ENCODE peak calls at places on chromosomes 4 and X, in seven cellular contexts. One of them, this sample, is unnamed.

GRCh38 chr4:164012396-164013027 is 518.0 kb downstream of the TMA16 start:
- DNase-seq in NCI-H460: peak
- DNase-seq in GM06990: no peak
- DNase-seq in amygdala: no peak
- DNase-seq in HCEC 1CT: no peak
- DNase-seq in C1 segment of cervical spinal cord: no peak
- DNase-seq in activated T-cell treated with anti-CD3 and anti-CD28 coated beads for 4 hours: no peak
- DNase-seq in this sample: peak

GRCh38 chrX:155056877-155057792 is 13.8 kb downstream of the CMC4 start:
- DNase-seq in activated T-cell treated with anti-CD3 and anti-CD28 coated beads for 4 hours: peak
- DNase-seq in GM06990: peak
- DNase-seq in NCI-H460: peak
- DNase-seq in HCEC 1CT: peak
- DNase-seq in amygdala: peak
- DNase-seq in C1 segment of cervical spinal cord: peak
- DNase-seq in this sample: peak

GRCh38 chr4:23827971-23828680 is 61.7 kb downstream of the PPARGC1A start:
- DNase-seq in HCEC 1CT: peak
- DNase-seq in NCI-H460: no peak
- DNase-seq in C1 segment of cervical spinal cord: no peak
- DNase-seq in GM06990: no peak
- DNase-seq in amygdala: no peak
- DNase-seq in activated T-cell treated with anti-CD3 and anti-CD28 coated beads for 4 hours: no peak
- DNase-seq in this sample: no peak

GRCh38 chrX:40908857-40909475 is 173.6 kb upstream of the MED14 start:
- DNase-seq in activated T-cell treated with anti-CD3 and anti-CD28 coated beads for 4 hours: no peak
- DNase-seq in C1 segment of cervical spinal cord: no peak
- DNase-seq in HCEC 1CT: peak
- DNase-seq in NCI-H460: no peak
- DNase-seq in amygdala: no peak
- DNase-seq in GM06990: no peak
- DNase-seq in this sample: no peak

GRCh38 chr4:113090954-113091353 is 41.5 kb downstream of the ANK2 start:
- DNase-seq in amygdala: no peak
- DNase-seq in activated T-cell treated with anti-CD3 and anti-CD28 coated beads for 4 hours: no peak
- DNase-seq in C1 segment of cervical spinal cord: no peak
- DNase-seq in HCEC 1CT: no peak
- DNase-seq in GM06990: no peak
- DNase-seq in NCI-H460: no peak
- DNase-seq in this sample: no peak

GRCh38 chr4:121977251-121978168 is 25.6 kb upstream of the TRPC3 start:
- DNase-seq in activated T-cell treated with anti-CD3 and anti-CD28 coated beads for 4 hours: no peak
- DNase-seq in amygdala: no peak
- DNase-seq in NCI-H460: peak
- DNase-seq in GM06990: peak
- DNase-seq in HCEC 1CT: no peak
- DNase-seq in C1 segment of cervical spinal cord: no peak
- DNase-seq in this sample: peak

GRCh38 chrX:10450229-10450958 is 170.0 kb downstream of the MID1 start:
- DNase-seq in activated T-cell treated with anti-CD3 and anti-CD28 coated beads for 4 hours: no peak
- DNase-seq in NCI-H460: no peak
- DNase-seq in HCEC 1CT: peak
- DNase-seq in amygdala: no peak
- DNase-seq in C1 segment of cervical spinal cord: no peak
- DNase-seq in GM06990: no peak
- DNase-seq in this sample: no peak

GRCh38 chr4:16011173-16011572 is 48.2 kb upstream of the FGFBP2 start:
- DNase-seq in activated T-cell treated with anti-CD3 and anti-CD28 coated beads for 4 hours: no peak
- DNase-seq in GM06990: no peak
- DNase-seq in NCI-H460: no peak
- DNase-seq in amygdala: no peak
- DNase-seq in HCEC 1CT: no peak
- DNase-seq in C1 segment of cervical spinal cord: no peak
- DNase-seq in this sample: peak

GRCh38 chrX:109886122-109886761 is 116.7 kb upstream of the TMEM164 start:
- DNase-seq in C1 segment of cervical spinal cord: no peak
- DNase-seq in GM06990: no peak
- DNase-seq in HCEC 1CT: peak
- DNase-seq in NCI-H460: peak
- DNase-seq in amygdala: no peak
- DNase-seq in activated T-cell treated with anti-CD3 and anti-CD28 coated beads for 4 hours: peak
- DNase-seq in this sample: peak

GRCh38 chrX:123339201-123339905 is 155.3 kb downstream of the GRIA3 start:
- DNase-seq in C1 segment of cervical spinal cord: no peak
- DNase-seq in GM06990: no peak
- DNase-seq in NCI-H460: no peak
- DNase-seq in activated T-cell treated with anti-CD3 and anti-CD28 coated beads for 4 hours: no peak
- DNase-seq in amygdala: no peak
- DNase-seq in HCEC 1CT: no peak
- DNase-seq in this sample: no peak

GRCh38 chr4:153850525-153851280 is 61.8 kb upstream of the SFRP2 start:
- DNase-seq in amygdala: no peak
- DNase-seq in C1 segment of cervical spinal cord: no peak
- DNase-seq in activated T-cell treated with anti-CD3 and anti-CD28 coated beads for 4 hours: no peak
- DNase-seq in NCI-H460: no peak
- DNase-seq in GM06990: no peak
- DNase-seq in HCEC 1CT: no peak
- DNase-seq in this sample: no peak

GRCh38 chrX:87327267-87327666 is 190.3 kb upstream of the KLHL4 start:
- DNase-seq in NCI-H460: no peak
- DNase-seq in amygdala: no peak
- DNase-seq in C1 segment of cervical spinal cord: no peak
- DNase-seq in GM06990: no peak
- DNase-seq in activated T-cell treated with anti-CD3 and anti-CD28 coated beads for 4 hours: no peak
- DNase-seq in HCEC 1CT: no peak
- DNase-seq in this sample: no peak